ENCODE peak calls at places on chromosome 18, in four cellular contexts. One of them, this sample, is unnamed.

GRCh38 chr18:21978546-21979170 is 190.7 kb upstream of the GATA6 start:
- DNase-seq in PC-3: no peak
- DNase-seq in osteoblast: no peak
- DNase-seq in uterus: no peak
- DNase-seq in this sample: no peak

GRCh38 chr18:79383388-79384056 is 12.2 kb upstream of the NFATC1 start:
- DNase-seq in uterus: no peak
- DNase-seq in PC-3: no peak
- DNase-seq in osteoblast: peak
- DNase-seq in this sample: no peak

GRCh38 chr18:48836231-48836805 is 114.4 kb downstream of the SMAD7 start:
- DNase-seq in PC-3: no peak
- DNase-seq in uterus: no peak
- DNase-seq in osteoblast: peak
- DNase-seq in this sample: no peak

GRCh38 chr18:54086046-54086802 is 138.2 kb downstream of the MBD2 start:
- DNase-seq in osteoblast: no peak
- DNase-seq in PC-3: no peak
- DNase-seq in uterus: no peak
- DNase-seq in this sample: no peak

GRCh38 chr18:10313016-10313342 is 141.5 kb upstream of the APCDD1 start:
- DNase-seq in PC-3: no peak
- DNase-seq in osteoblast: no peak
- DNase-seq in uterus: no peak
- DNase-seq in this sample: no peak

GRCh38 chr18:11736656-11737055 is 47.6 kb downstream of the GNAL start:
- DNase-seq in PC-3: no peak
- DNase-seq in uterus: no peak
- DNase-seq in osteoblast: no peak
- DNase-seq in this sample: no peak

GRCh38 chr18:62226047-62226446 is 39.0 kb downstream of the RELCH start:
- DNase-seq in osteoblast: no peak
- DNase-seq in PC-3: no peak
- DNase-seq in uterus: no peak
- DNase-seq in this sample: no peak

GRCh38 chr18:32093523-32093922 is 1.8 kb downstream of the RNF138 start:
- DNase-seq in uterus: no peak
- DNase-seq in osteoblast: peak
- DNase-seq in PC-3: peak
- DNase-seq in this sample: peak

GRCh38 chr18:51137891-51138290 is 59.6 kb downstream of the MEX3C start:
- DNase-seq in osteoblast: no peak
- DNase-seq in PC-3: no peak
- DNase-seq in uterus: no peak
- DNase-seq in this sample: no peak

GRCh38 chr18:7953085-7953958 is 386.2 kb downstream of the PTPRM start:
- DNase-seq in osteoblast: no peak
- DNase-seq in uterus: no peak
- DNase-seq in PC-3: no peak
- DNase-seq in this sample: no peak

GRCh38 chr18:7955175-7955574 is 388.1 kb downstream of the PTPRM start:
- DNase-seq in PC-3: no peak
- DNase-seq in osteoblast: no peak
- DNase-seq in uterus: no peak
- DNase-seq in this sample: no peak

GRCh38 chr18:7946724-7947377 is 379.7 kb downstream of the PTPRM start:
- DNase-seq in osteoblast: peak
- DNase-seq in uterus: no peak
- DNase-seq in PC-3: peak
- DNase-seq in this sample: peak

GRCh38 chr18:7954229-7954628 is 387.1 kb downstream of the PTPRM start:
- DNase-seq in uterus: no peak
- DNase-seq in osteoblast: no peak
- DNase-seq in PC-3: peak
- DNase-seq in this sample: no peak

GRCh38 chr18:7950380-7951143 is 383.4 kb downstream of the PTPRM start:
- DNase-seq in PC-3: peak
- DNase-seq in uterus: no peak
- DNase-seq in osteoblast: peak
- DNase-seq in this sample: peak
- TF ChIP-seq CTCF in PC-3: peak
- TF ChIP-seq CTCF in uterus: no peak
- TF ChIP-seq CTCF in osteoblast: peak
- TF ChIP-seq CTCF in this sample: no peak

GRCh38 chr18:76420888-76421287 is 74.2 kb downstream of the ZNF516 start:
- DNase-seq in uterus: no peak
- DNase-seq in PC-3: no peak
- DNase-seq in osteoblast: no peak
- DNase-seq in this sample: no peak
- H3K27ac ChIP-seq in uterus: peak
- H3K27ac ChIP-seq in PC-3: no peak
- H3K27ac ChIP-seq in osteoblast: no peak
- H3K27ac ChIP-seq in this sample: no peak

GRCh38 chr18:73848656-73849055 is 299.0 kb downstream of the FBXO15 start:
- DNase-seq in uterus: no peak
- DNase-seq in PC-3: peak
- DNase-seq in osteoblast: no peak
- DNase-seq in this sample: peak

GRCh38 chr18:73850782-73851181 is 296.9 kb downstream of the FBXO15 start:
- DNase-seq in PC-3: no peak
- DNase-seq in uterus: no peak
- DNase-seq in osteoblast: no peak
- DNase-seq in this sample: no peak

GRCh38 chr18:73852789-73853188 is 294.8 kb downstream of the FBXO15 start:
- DNase-seq in uterus: no peak
- DNase-seq in PC-3: no peak
- DNase-seq in osteoblast: no peak
- DNase-seq in this sample: no peak
- TF ChIP-seq CTCF in uterus: no peak
- TF ChIP-seq CTCF in PC-3: no peak
- TF ChIP-seq CTCF in osteoblast: no peak
- TF ChIP-seq CTCF in this sample: no peak

DNA sequence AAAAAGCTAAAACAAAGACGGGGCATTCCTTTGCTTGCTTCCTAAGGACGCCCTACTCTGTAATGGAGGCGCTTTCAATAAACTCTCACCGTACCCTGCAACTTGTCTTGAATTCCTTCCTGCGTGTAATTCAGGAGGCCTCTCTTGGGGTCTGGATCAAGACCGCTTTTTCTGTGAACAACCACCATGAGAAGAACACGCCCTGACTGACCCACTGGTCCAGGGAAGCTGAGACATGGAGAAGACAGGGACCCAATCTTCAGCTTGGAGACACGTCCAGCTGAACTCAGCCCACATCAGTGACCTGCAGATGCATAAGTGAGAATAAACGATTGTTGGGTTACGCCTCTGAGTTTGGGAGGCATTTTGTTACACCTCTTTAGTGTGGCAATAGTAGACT is 7.8 kb upstream of the NARS1 start:
- DNase-seq in osteoblast: no peak
- DNase-seq in PC-3: no peak
- DNase-seq in uterus: no peak
- DNase-seq in this sample: no peak
- H3K27ac ChIP-seq in osteoblast: peak
- H3K27ac ChIP-seq in PC-3: no peak
- H3K27ac ChIP-seq in uterus: peak
- H3K27ac ChIP-seq in this sample: peak

GRCh38 chr18:8011906-8012305 is 444.8 kb downstream of the PTPRM start:
- DNase-seq in uterus: no peak
- DNase-seq in osteoblast: no peak
- DNase-seq in PC-3: no peak
- DNase-seq in this sample: no peak
- TF ChIP-seq CTCF in uterus: no peak
- TF ChIP-seq CTCF in osteoblast: no peak
- TF ChIP-seq CTCF in PC-3: no peak
- TF ChIP-seq CTCF in this sample: no peak

GRCh38 chr18:26386421-26386820 is 160.2 kb downstream of the TAF4B start:
- DNase-seq in osteoblast: no peak
- DNase-seq in PC-3: no peak
- DNase-seq in uterus: no peak
- DNase-seq in this sample: no peak

GRCh38 chr18:26383454-26384270 is 157.4 kb downstream of the TAF4B start:
- DNase-seq in uterus: no peak
- DNase-seq in PC-3: peak
- DNase-seq in osteoblast: no peak
- DNase-seq in this sample: peak

GRCh38 chr18:26386002-26386401 is 159.8 kb downstream of the TAF4B start:
- DNase-seq in uterus: no peak
- DNase-seq in osteoblast: no peak
- DNase-seq in PC-3: peak
- DNase-seq in this sample: no peak
- H3K27ac ChIP-seq in uterus: no peak
- H3K27ac ChIP-seq in osteoblast: peak
- H3K27ac ChIP-seq in PC-3: no peak
- H3K27ac ChIP-seq in this sample: no peak

DNA sequence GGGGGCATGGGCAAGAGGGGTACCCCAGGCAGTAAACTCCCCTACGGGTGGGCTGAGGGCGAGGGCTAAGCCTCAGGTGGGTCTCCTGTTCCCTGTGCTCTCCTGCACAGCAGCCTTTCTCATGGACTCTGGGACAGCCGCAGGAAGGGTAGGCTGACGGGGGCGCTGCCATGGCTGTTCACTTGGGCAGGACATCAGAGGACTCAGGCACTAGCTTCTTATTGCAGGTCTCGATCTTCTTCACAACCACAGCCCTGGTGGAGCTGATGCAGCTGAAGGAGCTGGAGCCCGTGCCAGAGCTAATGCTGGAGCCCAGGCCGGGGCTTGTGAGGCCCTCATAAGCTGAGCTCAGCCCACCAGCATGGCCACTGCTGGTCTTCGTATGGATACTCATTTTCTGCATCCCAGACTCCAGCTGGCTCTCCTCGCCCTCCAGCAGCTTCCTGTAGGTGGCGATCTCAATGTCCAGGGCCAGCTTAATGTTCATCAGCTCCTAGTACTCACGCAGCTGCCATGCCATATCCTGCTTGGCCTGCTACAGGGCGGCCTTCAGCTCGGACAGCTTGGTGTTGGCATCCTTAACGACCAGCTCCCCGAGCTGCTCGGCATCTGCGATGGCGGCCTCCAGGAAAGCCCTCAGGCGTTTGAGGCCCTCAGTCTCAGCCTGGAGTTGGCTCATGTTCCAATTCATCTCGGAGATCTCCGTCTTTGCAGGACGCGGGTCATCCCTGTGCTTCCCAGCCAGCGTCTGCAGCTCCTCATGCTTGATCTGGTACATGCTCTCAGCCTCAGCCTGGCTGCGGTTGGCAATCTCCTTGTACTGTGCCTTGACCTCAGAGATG is 359.8 kb upstream of the SETBP1 start:
- DNase-seq in PC-3: no peak
- DNase-seq in osteoblast: no peak
- DNase-seq in uterus: no peak
- DNase-seq in this sample: no peak
- TF ChIP-seq CTCF in PC-3: no peak
- TF ChIP-seq CTCF in osteoblast: peak
- TF ChIP-seq CTCF in uterus: no peak
- TF ChIP-seq CTCF in this sample: no peak

DNA sequence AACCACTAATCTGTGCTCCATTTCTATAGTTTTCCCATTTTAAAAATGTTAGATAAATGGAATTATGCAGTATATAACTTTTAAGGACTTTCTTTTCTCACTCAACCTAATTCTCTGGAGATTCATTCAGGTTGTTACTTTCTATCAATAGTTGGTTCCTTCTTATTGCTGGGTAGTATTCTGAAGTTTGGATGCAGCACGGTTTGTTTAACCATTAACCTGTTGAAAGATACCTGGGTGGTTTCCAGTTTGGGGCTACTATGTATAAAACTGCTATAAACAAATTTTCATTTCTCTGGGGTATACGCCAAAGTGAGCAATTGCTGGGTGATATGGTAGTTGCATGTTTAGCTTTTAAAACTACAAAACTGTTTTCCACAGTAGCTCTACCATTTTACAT is 39.1 kb upstream of the MAPRE2 start:
- DNase-seq in uterus: no peak
- DNase-seq in osteoblast: no peak
- DNase-seq in PC-3: no peak
- DNase-seq in this sample: no peak
- H3K27ac ChIP-seq in uterus: no peak
- H3K27ac ChIP-seq in osteoblast: no peak
- H3K27ac ChIP-seq in PC-3: no peak
- H3K27ac ChIP-seq in this sample: no peak

DNA sequence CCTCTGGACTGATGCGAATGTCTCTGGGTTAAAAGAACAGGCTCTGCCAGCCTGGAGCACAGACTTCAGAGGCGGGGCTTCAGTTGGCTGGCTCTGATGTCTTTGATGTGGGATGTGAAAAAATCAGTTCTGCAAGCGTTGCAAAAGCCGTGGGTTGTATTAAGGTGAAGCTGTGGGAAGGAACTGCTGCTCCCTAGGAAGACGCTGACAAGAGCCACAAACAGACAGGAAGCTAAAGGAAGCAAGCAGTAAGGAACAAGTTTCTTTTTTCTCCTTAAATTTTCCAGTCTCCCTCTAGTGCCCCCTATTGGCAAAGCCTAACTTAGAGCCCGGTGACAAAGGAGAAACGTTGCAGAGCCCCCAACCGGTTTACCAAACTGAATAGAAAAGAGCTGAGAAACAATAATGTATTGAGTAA is 239.0 kb downstream of the CCDC178 start:
- DNase-seq in uterus: no peak
- DNase-seq in osteoblast: peak
- DNase-seq in PC-3: peak
- DNase-seq in this sample: no peak
- TF ChIP-seq CTCF in uterus: no peak
- TF ChIP-seq CTCF in osteoblast: peak
- TF ChIP-seq CTCF in PC-3: peak
- TF ChIP-seq CTCF in this sample: no peak

GRCh38 chr18:13315000-13315399 is 96.4 kb downstream of the LDLRAD4 start:
- DNase-seq in uterus: no peak
- DNase-seq in PC-3: no peak
- DNase-seq in osteoblast: no peak
- DNase-seq in this sample: no peak
- H3K27ac ChIP-seq in uterus: no peak
- H3K27ac ChIP-seq in PC-3: no peak
- H3K27ac ChIP-seq in osteoblast: no peak
- H3K27ac ChIP-seq in this sample: no peak